ENCODE peak calls at places on chromosome 19, in seven cellular contexts. One of them, this sample, is unnamed.

GRCh38 chr19:31436121-31436776 is 87.0 kb upstream of the TSHZ3 start:
- DNase-seq in substantia nigra: no peak
- DNase-seq in stimulated activated CD4-positive, alpha-beta T cell treated with anti-CD3 and anti-CD28 coated beads, Interleukin-15, amount 100 ng/mL, for 24 hours: no peak
- DNase-seq in non-pigmented ciliary epithelial cell: no peak
- DNase-seq in endothelial cell: no peak
- DNase-seq in pancreas: no peak
- DNase-seq in NCI-H345: no peak
- DNase-seq in this sample: no peak

GRCh38 chr19:15265849-15266248 is 33.6 kb upstream of the EPHX3 start:
- DNase-seq in stimulated activated CD4-positive, alpha-beta T cell treated with anti-CD3 and anti-CD28 coated beads, Interleukin-15, amount 100 ng/mL, for 24 hours: no peak
- DNase-seq in endothelial cell: no peak
- DNase-seq in pancreas: peak
- DNase-seq in substantia nigra: peak
- DNase-seq in NCI-H345: no peak
- DNase-seq in non-pigmented ciliary epithelial cell: peak
- DNase-seq in this sample: peak

GRCh38 chr19:45114116-45114515 is 21.1 kb downstream of the PPP1R37 start:
- DNase-seq in NCI-H345: peak
- DNase-seq in stimulated activated CD4-positive, alpha-beta T cell treated with anti-CD3 and anti-CD28 coated beads, Interleukin-15, amount 100 ng/mL, for 24 hours: no peak
- DNase-seq in pancreas: no peak
- DNase-seq in substantia nigra: no peak
- DNase-seq in endothelial cell: no peak
- DNase-seq in non-pigmented ciliary epithelial cell: no peak
- DNase-seq in this sample: peak

GRCh38 chr19:29277107-29277506 is 64.2 kb upstream of the UQCRFS1 start:
- DNase-seq in stimulated activated CD4-positive, alpha-beta T cell treated with anti-CD3 and anti-CD28 coated beads, Interleukin-15, amount 100 ng/mL, for 24 hours: peak
- DNase-seq in endothelial cell: no peak
- DNase-seq in non-pigmented ciliary epithelial cell: no peak
- DNase-seq in pancreas: no peak
- DNase-seq in substantia nigra: no peak
- DNase-seq in NCI-H345: no peak
- DNase-seq in this sample: no peak

GRCh38 chr19:37928527-37929286 is 21.7 kb downstream of the SIPA1L3 start:
- DNase-seq in pancreas: no peak
- DNase-seq in substantia nigra: no peak
- DNase-seq in endothelial cell: no peak
- DNase-seq in stimulated activated CD4-positive, alpha-beta T cell treated with anti-CD3 and anti-CD28 coated beads, Interleukin-15, amount 100 ng/mL, for 24 hours: no peak
- DNase-seq in NCI-H345: no peak
- DNase-seq in non-pigmented ciliary epithelial cell: no peak
- DNase-seq in this sample: peak

GRCh38 chr19:8517551-8518442 is 3.8 kb upstream of the ZNF414 start:
- DNase-seq in pancreas: no peak
- DNase-seq in substantia nigra: no peak
- DNase-seq in endothelial cell: no peak
- DNase-seq in non-pigmented ciliary epithelial cell: no peak
- DNase-seq in stimulated activated CD4-positive, alpha-beta T cell treated with anti-CD3 and anti-CD28 coated beads, Interleukin-15, amount 100 ng/mL, for 24 hours: no peak
- DNase-seq in NCI-H345: no peak
- DNase-seq in this sample: no peak

GRCh38 chr19:32339988-32340874 is 5.2 kb upstream of the ZNF507 start:
- DNase-seq in non-pigmented ciliary epithelial cell: no peak
- DNase-seq in pancreas: peak
- DNase-seq in NCI-H345: peak
- DNase-seq in stimulated activated CD4-positive, alpha-beta T cell treated with anti-CD3 and anti-CD28 coated beads, Interleukin-15, amount 100 ng/mL, for 24 hours: peak
- DNase-seq in substantia nigra: no peak
- DNase-seq in endothelial cell: peak
- DNase-seq in this sample: peak

GRCh38 chr19:13846533-13847032 is 30.4 kb upstream of the NANOS3 start:
- DNase-seq in non-pigmented ciliary epithelial cell: no peak
- DNase-seq in substantia nigra: no peak
- DNase-seq in NCI-H345: no peak
- DNase-seq in endothelial cell: peak
- DNase-seq in pancreas: peak
- DNase-seq in stimulated activated CD4-positive, alpha-beta T cell treated with anti-CD3 and anti-CD28 coated beads, Interleukin-15, amount 100 ng/mL, for 24 hours: peak
- DNase-seq in this sample: peak

GRCh38 chr19:54462072-54462712 is 1.4 kb downstream of the LENG9 start:
- DNase-seq in pancreas: peak
- DNase-seq in non-pigmented ciliary epithelial cell: no peak
- DNase-seq in endothelial cell: no peak
- DNase-seq in substantia nigra: no peak
- DNase-seq in stimulated activated CD4-positive, alpha-beta T cell treated with anti-CD3 and anti-CD28 coated beads, Interleukin-15, amount 100 ng/mL, for 24 hours: no peak
- DNase-seq in NCI-H345: no peak
- DNase-seq in this sample: no peak

GRCh38 chr19:30448386-30449130 is 76.4 kb downstream of the ZNF536 start:
- DNase-seq in NCI-H345: no peak
- DNase-seq in pancreas: no peak
- DNase-seq in non-pigmented ciliary epithelial cell: no peak
- DNase-seq in endothelial cell: no peak
- DNase-seq in stimulated activated CD4-positive, alpha-beta T cell treated with anti-CD3 and anti-CD28 coated beads, Interleukin-15, amount 100 ng/mL, for 24 hours: no peak
- DNase-seq in substantia nigra: no peak
- DNase-seq in this sample: no peak

GRCh38 chr19:7751157-7751783 is 3.9 kb upstream of the CD209 start:
- DNase-seq in stimulated activated CD4-positive, alpha-beta T cell treated with anti-CD3 and anti-CD28 coated beads, Interleukin-15, amount 100 ng/mL, for 24 hours: peak
- DNase-seq in endothelial cell: no peak
- DNase-seq in NCI-H345: no peak
- DNase-seq in substantia nigra: no peak
- DNase-seq in non-pigmented ciliary epithelial cell: no peak
- DNase-seq in pancreas: no peak
- DNase-seq in this sample: no peak

GRCh38 chr19:3614858-3615505 is 8.3 kb upstream of the TBXA2R start:
- DNase-seq in endothelial cell: no peak
- DNase-seq in non-pigmented ciliary epithelial cell: no peak
- DNase-seq in stimulated activated CD4-positive, alpha-beta T cell treated with anti-CD3 and anti-CD28 coated beads, Interleukin-15, amount 100 ng/mL, for 24 hours: no peak
- DNase-seq in substantia nigra: no peak
- DNase-seq in pancreas: no peak
- DNase-seq in NCI-H345: no peak
- DNase-seq in this sample: no peak

GRCh38 chr19:42471554-42472249 is 29.0 kb upstream of the CXCL17 start:
- DNase-seq in endothelial cell: no peak
- DNase-seq in stimulated activated CD4-positive, alpha-beta T cell treated with anti-CD3 and anti-CD28 coated beads, Interleukin-15, amount 100 ng/mL, for 24 hours: no peak
- DNase-seq in non-pigmented ciliary epithelial cell: no peak
- DNase-seq in NCI-H345: no peak
- DNase-seq in substantia nigra: no peak
- DNase-seq in pancreas: peak
- DNase-seq in this sample: peak

GRCh38 chr19:18294467-18294864 is 13.0 kb upstream of the JUND start:
- DNase-seq in pancreas: no peak
- DNase-seq in stimulated activated CD4-positive, alpha-beta T cell treated with anti-CD3 and anti-CD28 coated beads, Interleukin-15, amount 100 ng/mL, for 24 hours: peak
- DNase-seq in substantia nigra: no peak
- DNase-seq in non-pigmented ciliary epithelial cell: no peak
- DNase-seq in endothelial cell: no peak
- DNase-seq in NCI-H345: peak
- DNase-seq in this sample: peak

This sample was measured in NCI-H69.